ENCODE peak calls at places on chromosomes 6 and 20, in eight cellular contexts. One of them, this sample, is unnamed.

GRCh38 chr6:128532110-128532509 is 11.7 kb upstream of the PTPRK start:
- DNase-seq in psoas muscle: no peak
- DNase-seq in kidney: no peak
- DNase-seq in IMR-90: no peak
- DNase-seq in fibroblast of lung: no peak
- DNase-seq in cardiac muscle cell: no peak
- DNase-seq in astrocyte of the spinal cord: no peak
- DNase-seq in heart left ventricle: no peak
- DNase-seq in this sample: no peak

GRCh38 chr6:170293881-170294755 is 3.2 kb upstream of the DLL1 start:
- DNase-seq in psoas muscle: no peak
- DNase-seq in kidney: no peak
- DNase-seq in IMR-90: no peak
- DNase-seq in fibroblast of lung: no peak
- DNase-seq in cardiac muscle cell: no peak
- DNase-seq in astrocyte of the spinal cord: no peak
- DNase-seq in heart left ventricle: no peak
- DNase-seq in this sample: no peak

GRCh38 chr6:47209632-47210031 is 100.1 kb downstream of the TNFRSF21 start:
- DNase-seq in psoas muscle: no peak
- DNase-seq in kidney: peak; percentile 37
- DNase-seq in IMR-90: peak; percentile 70
- DNase-seq in fibroblast of lung: peak; percentile 15
- DNase-seq in cardiac muscle cell: no peak
- DNase-seq in astrocyte of the spinal cord: peak; percentile 45
- DNase-seq in heart left ventricle: no peak
- DNase-seq in this sample: peak; percentile 45

GRCh38 chr6:68008445-68008844 is 626.6 kb upstream of the ADGRB3 start:
- DNase-seq in psoas muscle: no peak
- DNase-seq in kidney: no peak
- DNase-seq in IMR-90: no peak
- DNase-seq in fibroblast of lung: peak; percentile 33
- DNase-seq in cardiac muscle cell: no peak
- DNase-seq in astrocyte of the spinal cord: peak; percentile 51
- DNase-seq in heart left ventricle: no peak
- DNase-seq in this sample: no peak

GRCh38 chr20:58504566-58504965 is 10.6 kb downstream of the APCDD1L start:
- DNase-seq in psoas muscle: no peak
- DNase-seq in kidney: no peak
- DNase-seq in IMR-90: no peak
- DNase-seq in fibroblast of lung: no peak
- DNase-seq in cardiac muscle cell: no peak
- DNase-seq in astrocyte of the spinal cord: no peak
- DNase-seq in heart left ventricle: no peak
- DNase-seq in this sample: no peak

GRCh38 chr20:54680872-54681297 is 205.5 kb downstream of the DOK5 start:
- DNase-seq in psoas muscle: no peak
- DNase-seq in kidney: no peak
- DNase-seq in IMR-90: peak; percentile 35
- DNase-seq in fibroblast of lung: peak; percentile 51
- DNase-seq in cardiac muscle cell: peak; percentile 58
- DNase-seq in astrocyte of the spinal cord: peak; percentile 51
- DNase-seq in heart left ventricle: peak; percentile 27
- DNase-seq in this sample: peak; percentile 22

GRCh38 chr6:18447552-18447951 is 60.4 kb downstream of the RNF144B start:
- DNase-seq in psoas muscle: no peak
- DNase-seq in kidney: no peak
- DNase-seq in IMR-90: peak; percentile 74
- DNase-seq in fibroblast of lung: no peak
- DNase-seq in cardiac muscle cell: no peak
- DNase-seq in astrocyte of the spinal cord: no peak
- DNase-seq in heart left ventricle: no peak
- DNase-seq in this sample: no peak

GRCh38 chr6:106572436-106572835 is 56.9 kb downstream of the RTN4IP1 start:
- DNase-seq in psoas muscle: no peak
- DNase-seq in kidney: no peak
- DNase-seq in IMR-90: no peak
- DNase-seq in fibroblast of lung: no peak
- DNase-seq in cardiac muscle cell: no peak
- DNase-seq in astrocyte of the spinal cord: no peak
- DNase-seq in heart left ventricle: no peak
- DNase-seq in this sample: no peak

GRCh38 chr6:159971341-159972178 is 2.7 kb downstream of the IGF2R start:
- DNase-seq in psoas muscle: no peak
- DNase-seq in kidney: no peak
- DNase-seq in IMR-90: no peak
- DNase-seq in fibroblast of lung: no peak
- DNase-seq in cardiac muscle cell: no peak
- DNase-seq in astrocyte of the spinal cord: no peak
- DNase-seq in heart left ventricle: no peak
- DNase-seq in this sample: no peak

GRCh38 chr6:22328499-22328898 is 31.7 kb upstream of the PRL start:
- DNase-seq in psoas muscle: no peak
- DNase-seq in kidney: no peak
- DNase-seq in IMR-90: no peak
- DNase-seq in fibroblast of lung: no peak
- DNase-seq in cardiac muscle cell: no peak
- DNase-seq in astrocyte of the spinal cord: no peak
- DNase-seq in heart left ventricle: no peak
- DNase-seq in this sample: no peak

GRCh38 chr20:1813101-1813529 is 82.1 kb upstream of the SIRPA start:
- DNase-seq in psoas muscle: peak; percentile 83
- DNase-seq in kidney: peak; percentile 84
- DNase-seq in IMR-90: peak; percentile 97
- DNase-seq in fibroblast of lung: peak; percentile 97
- DNase-seq in cardiac muscle cell: no peak
- DNase-seq in astrocyte of the spinal cord: peak; percentile 91
- DNase-seq in heart left ventricle: peak; percentile 79
- DNase-seq in this sample: peak; percentile 49

GRCh38 chr6:1860756-1861369 is 251.1 kb downstream of the FOXC1 start:
- DNase-seq in psoas muscle: no peak
- DNase-seq in kidney: no peak
- DNase-seq in IMR-90: no peak
- DNase-seq in fibroblast of lung: no peak
- DNase-seq in cardiac muscle cell: no peak
- DNase-seq in astrocyte of the spinal cord: no peak
- DNase-seq in heart left ventricle: no peak
- DNase-seq in this sample: no peak

GRCh38 chr6:28349892-28350737 is at the start of gene ZKSCAN3:
- DNase-seq in psoas muscle: peak; percentile 88
- DNase-seq in kidney: peak; percentile 92
- DNase-seq in IMR-90: peak; percentile 73
- DNase-seq in fibroblast of lung: peak; percentile 80
- DNase-seq in cardiac muscle cell: peak; percentile 91
- DNase-seq in astrocyte of the spinal cord: peak; percentile 81
- DNase-seq in heart left ventricle: peak; percentile 89
- DNase-seq in this sample: peak; percentile 28

GRCh38 chr20:57998981-57999464 is 229.4 kb downstream of the ANKRD60 start:
- DNase-seq in psoas muscle: no peak
- DNase-seq in kidney: no peak
- DNase-seq in IMR-90: no peak
- DNase-seq in fibroblast of lung: no peak
- DNase-seq in cardiac muscle cell: no peak
- DNase-seq in astrocyte of the spinal cord: no peak
- DNase-seq in heart left ventricle: no peak
- DNase-seq in this sample: no peak

GRCh38 chr20:33490934-33491656 is 1.2 kb downstream of the CBFA2T2 start:
- DNase-seq in psoas muscle: no peak
- DNase-seq in kidney: no peak
- DNase-seq in IMR-90: no peak
- DNase-seq in fibroblast of lung: no peak
- DNase-seq in cardiac muscle cell: no peak
- DNase-seq in astrocyte of the spinal cord: no peak
- DNase-seq in heart left ventricle: no peak
- DNase-seq in this sample: no peak

GRCh38 chr6:43355862-43356590 is 13.4 kb downstream of the ZNF318 start:
- DNase-seq in psoas muscle: no peak
- DNase-seq in kidney: no peak
- DNase-seq in IMR-90: peak; percentile 15
- DNase-seq in fibroblast of lung: peak; percentile 2
- DNase-seq in cardiac muscle cell: peak; percentile 39
- DNase-seq in astrocyte of the spinal cord: no peak
- DNase-seq in heart left ventricle: no peak
- DNase-seq in this sample: no peak
- TF ChIP-seq CTCF in psoas muscle: no peak
- TF ChIP-seq CTCF in kidney: peak; percentile 14
- TF ChIP-seq CTCF in IMR-90: peak; percentile 35
- TF ChIP-seq CTCF in fibroblast of lung: no peak
- TF ChIP-seq CTCF in cardiac muscle cell: peak; percentile 42
- TF ChIP-seq CTCF in astrocyte of the spinal cord: peak; percentile 41
- TF ChIP-seq CTCF in heart left ventricle: peak; percentile 32
- TF ChIP-seq CTCF in this sample: peak; percentile 26

DNA sequence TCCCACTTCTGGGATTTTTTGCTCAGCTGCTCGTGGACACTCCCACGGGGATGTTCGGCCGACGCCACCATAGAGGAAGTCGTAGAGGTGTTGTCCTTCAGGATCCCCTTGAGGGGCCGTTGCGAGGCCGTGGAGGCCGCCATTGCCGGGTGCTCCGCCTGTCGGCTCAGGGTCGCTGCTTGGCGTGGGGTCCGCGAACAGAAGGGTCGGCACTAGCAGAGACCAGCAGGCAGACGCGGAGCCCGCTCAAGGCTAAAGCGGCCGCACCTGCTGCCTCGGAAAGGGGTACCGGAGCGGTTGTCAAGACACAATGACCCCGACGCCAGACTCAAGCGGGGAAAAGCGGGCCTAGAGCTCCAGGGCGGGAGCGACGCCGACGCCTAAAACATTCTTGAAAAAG is 25.7 kb downstream of the PSMB9 start:
- DNase-seq in psoas muscle: peak; percentile 53
- DNase-seq in kidney: peak; percentile 72
- DNase-seq in IMR-90: no peak
- DNase-seq in fibroblast of lung: no peak
- DNase-seq in cardiac muscle cell: no peak
- DNase-seq in astrocyte of the spinal cord: no peak
- DNase-seq in heart left ventricle: no peak
- DNase-seq in this sample: no peak
- H3K4me3 ChIP-seq in psoas muscle: no peak overlapping the region
- H3K4me3 ChIP-seq in kidney: peak overlapping the region; percentile 22
- H3K4me3 ChIP-seq in IMR-90: no peak overlapping the region
- H3K4me3 ChIP-seq in fibroblast of lung: no peak overlapping the region
- H3K4me3 ChIP-seq in cardiac muscle cell: no peak overlapping the region
- H3K4me3 ChIP-seq in astrocyte of the spinal cord: no peak overlapping the region
- H3K4me3 ChIP-seq in heart left ventricle: no peak overlapping the region
- H3K4me3 ChIP-seq in this sample: no peak overlapping the region

GRCh38 chr6:168163096-168163731 is 84.2 kb upstream of the FRMD1 start:
- DNase-seq in psoas muscle: no peak
- DNase-seq in kidney: no peak
- DNase-seq in IMR-90: peak; percentile 7
- DNase-seq in fibroblast of lung: no peak
- DNase-seq in cardiac muscle cell: no peak
- DNase-seq in astrocyte of the spinal cord: no peak
- DNase-seq in heart left ventricle: no peak
- DNase-seq in this sample: peak; percentile 37
- TF ChIP-seq CTCF in psoas muscle: no peak
- TF ChIP-seq CTCF in kidney: no peak
- TF ChIP-seq CTCF in IMR-90: no peak
- TF ChIP-seq CTCF in fibroblast of lung: no peak
- TF ChIP-seq CTCF in cardiac muscle cell: no peak
- TF ChIP-seq CTCF in astrocyte of the spinal cord: no peak
- TF ChIP-seq CTCF in heart left ventricle: no peak
- TF ChIP-seq CTCF in this sample: no peak

GRCh38 chr6:151440498-151440897 is 11.4 kb downstream of the RMND1 start:
- DNase-seq in psoas muscle: no peak
- DNase-seq in kidney: no peak
- DNase-seq in IMR-90: no peak
- DNase-seq in fibroblast of lung: no peak
- DNase-seq in cardiac muscle cell: no peak
- DNase-seq in astrocyte of the spinal cord: no peak
- DNase-seq in heart left ventricle: no peak
- DNase-seq in this sample: no peak
- H3K4me3 ChIP-seq in psoas muscle: no peak overlapping the region
- H3K4me3 ChIP-seq in kidney: no peak overlapping the region
- H3K4me3 ChIP-seq in IMR-90: no peak overlapping the region
- H3K4me3 ChIP-seq in fibroblast of lung: no peak overlapping the region
- H3K4me3 ChIP-seq in cardiac muscle cell: no peak overlapping the region
- H3K4me3 ChIP-seq in astrocyte of the spinal cord: no peak overlapping the region
- H3K4me3 ChIP-seq in heart left ventricle: no peak overlapping the region
- H3K4me3 ChIP-seq in this sample: no peak overlapping the region

GRCh38 chr6:5906340-5906670 is 100.4 kb downstream of the NRN1 start:
- DNase-seq in psoas muscle: no peak
- DNase-seq in kidney: no peak
- DNase-seq in IMR-90: no peak
- DNase-seq in fibroblast of lung: no peak
- DNase-seq in cardiac muscle cell: no peak
- DNase-seq in astrocyte of the spinal cord: no peak
- DNase-seq in heart left ventricle: no peak
- DNase-seq in this sample: no peak
- TF ChIP-seq CTCF in psoas muscle: no peak
- TF ChIP-seq CTCF in kidney: no peak
- TF ChIP-seq CTCF in IMR-90: no peak
- TF ChIP-seq CTCF in fibroblast of lung: no peak
- TF ChIP-seq CTCF in cardiac muscle cell: no peak
- TF ChIP-seq CTCF in astrocyte of the spinal cord: no peak
- TF ChIP-seq CTCF in heart left ventricle: no peak
- TF ChIP-seq CTCF in this sample: no peak

DNA sequence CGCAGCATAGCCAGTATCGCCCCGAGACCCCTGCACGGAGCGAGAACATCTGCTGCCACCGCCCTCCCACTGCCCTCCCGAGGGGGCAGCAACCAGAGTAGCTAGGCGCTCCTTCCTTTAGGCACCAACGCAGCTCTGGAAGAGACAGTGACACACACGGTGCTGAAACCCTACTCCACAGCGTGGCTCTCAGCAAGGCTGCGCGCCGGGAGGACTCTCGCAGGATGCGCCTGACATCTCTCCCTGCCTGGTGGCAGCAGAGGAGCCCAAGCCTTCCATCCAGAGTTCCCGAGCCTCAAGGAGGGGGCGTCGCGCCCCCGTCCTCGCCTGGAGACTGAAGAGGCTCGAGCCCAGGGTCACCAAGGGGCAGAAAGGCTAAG is 2.1 kb downstream of the TAF4 start:
- DNase-seq in psoas muscle: peak; percentile 76
- DNase-seq in kidney: no peak
- DNase-seq in IMR-90: peak; percentile 62
- DNase-seq in fibroblast of lung: peak; percentile 35
- DNase-seq in cardiac muscle cell: peak; percentile 45
- DNase-seq in astrocyte of the spinal cord: peak; percentile 25
- DNase-seq in heart left ventricle: no peak
- DNase-seq in this sample: no peak
- H3K4me3 ChIP-seq in psoas muscle: peak overlapping the region; percentile 64
- H3K4me3 ChIP-seq in kidney: peak overlapping the region; percentile 40
- H3K4me3 ChIP-seq in IMR-90: peak overlapping the region; percentile 35
- H3K4me3 ChIP-seq in fibroblast of lung: peak overlapping the region; percentile 38
- H3K4me3 ChIP-seq in cardiac muscle cell: peak overlapping the region; percentile 37
- H3K4me3 ChIP-seq in astrocyte of the spinal cord: peak overlapping the region; percentile 28
- H3K4me3 ChIP-seq in heart left ventricle: no peak overlapping the region
- H3K4me3 ChIP-seq in this sample: peak overlapping the region; percentile 39

GRCh38 chr6:31158863-31159855 is 770 bp downstream of the TCF19 start:
- DNase-seq in psoas muscle: no peak
- DNase-seq in kidney: no peak
- DNase-seq in IMR-90: no peak
- DNase-seq in fibroblast of lung: peak; percentile 15
- DNase-seq in cardiac muscle cell: no peak
- DNase-seq in astrocyte of the spinal cord: no peak
- DNase-seq in heart left ventricle: no peak
- DNase-seq in this sample: no peak
- TF ChIP-seq CTCF in psoas muscle: no peak
- TF ChIP-seq CTCF in kidney: no peak
- TF ChIP-seq CTCF in IMR-90: no peak
- TF ChIP-seq CTCF in fibroblast of lung: no peak
- TF ChIP-seq CTCF in cardiac muscle cell: no peak
- TF ChIP-seq CTCF in astrocyte of the spinal cord: peak; percentile 9
- TF ChIP-seq CTCF in heart left ventricle: no peak
- TF ChIP-seq CTCF in this sample: peak; percentile 13

GRCh38 chr6:32851025-32851424 is 2.5 kb downstream of the TAP1 start:
- DNase-seq in psoas muscle: no peak
- DNase-seq in kidney: no peak
- DNase-seq in IMR-90: no peak
- DNase-seq in fibroblast of lung: no peak
- DNase-seq in cardiac muscle cell: no peak
- DNase-seq in astrocyte of the spinal cord: no peak
- DNase-seq in heart left ventricle: no peak
- DNase-seq in this sample: no peak
- H3K4me3 ChIP-seq in psoas muscle: no peak overlapping the region
- H3K4me3 ChIP-seq in kidney: no peak overlapping the region
- H3K4me3 ChIP-seq in IMR-90: no peak overlapping the region
- H3K4me3 ChIP-seq in fibroblast of lung: no peak overlapping the region
- H3K4me3 ChIP-seq in cardiac muscle cell: no peak overlapping the region
- H3K4me3 ChIP-seq in astrocyte of the spinal cord: no peak overlapping the region
- H3K4me3 ChIP-seq in heart left ventricle: no peak overlapping the region
- H3K4me3 ChIP-seq in this sample: no peak overlapping the region

This sample was measured in astrocyte of the cerebellum.